ENCODE peak calls at places on chromosomes 12 and 14, in nine cellular contexts. K, L, W, O, M, E, R, B and Q are unnamed samples.
A peak's percentile ranks its signal among the peaks of the same experiment; 100 is the strongest.

GRCh38 chr12:22262309-22262708 is 72.2 kb downstream of the ST8SIA1 start:
- DNase-seq in M (no peak), E (no peak), K (no peak), B (no peak), L (no peak), W (no peak), R (no peak), O (no peak), Q (peak; percentile 22)

GRCh38 chr12:113088971-113089756 is 32.6 kb downstream of the DTX1 start:
- DNase-seq in W (no peak), O (no peak), B (no peak), L (no peak), M (no peak), K (no peak), E (no peak), R (no peak), Q (no peak)

GRCh38 chr14:64035143-64035542 is 182.3 kb downstream of the SYNE2 start:
- DNase-seq in K (no peak), R (peak; percentile 13), M (no peak), O (no peak), W (no peak), L (peak; percentile 21), E (peak; percentile 77), B (no peak), Q (peak; percentile 47)

GRCh38 chr12:51593539-51593938 is 2.5 kb downstream of the SCN8A start:
- DNase-seq in L (no peak), R (peak; percentile 6), O (peak; percentile 21), E (peak; percentile 79), B (peak; percentile 41), M (no peak), K (no peak), W (no peak), Q (peak; percentile 67)

GRCh38 chr14:25239170-25239569 is 189.2 kb upstream of the STXBP6 start:
- DNase-seq in O (no peak), L (no peak), M (no peak), B (no peak), R (no peak), K (no peak), E (no peak), W (no peak), Q (no peak)

GRCh38 chr12:132827763-132828703 is 636 bp downstream of the GOLGA3 start:
- DNase-seq in M (peak; percentile 25), K (peak; percentile 18), R (peak; percentile 31), B (peak; percentile 72), O (peak; percentile 28), W (no peak), L (peak; percentile 23), E (peak; percentile 84), Q (peak; percentile 74)

GRCh38 chr12:43978546-43978945 is 142.7 kb downstream of the TMEM117 start:
- DNase-seq in W (no peak), R (no peak), L (no peak), K (no peak), E (no peak), O (no peak), B (no peak), M (no peak), Q (no peak)

GRCh38 chr14:62143235-62143634 is 381.0 kb downstream of the SNAPC1 start:
- DNase-seq in L (no peak), W (no peak), M (no peak), B (peak; percentile 23), K (no peak), E (peak; percentile 68), R (no peak), O (no peak), Q (peak; percentile 69)

DNA sequence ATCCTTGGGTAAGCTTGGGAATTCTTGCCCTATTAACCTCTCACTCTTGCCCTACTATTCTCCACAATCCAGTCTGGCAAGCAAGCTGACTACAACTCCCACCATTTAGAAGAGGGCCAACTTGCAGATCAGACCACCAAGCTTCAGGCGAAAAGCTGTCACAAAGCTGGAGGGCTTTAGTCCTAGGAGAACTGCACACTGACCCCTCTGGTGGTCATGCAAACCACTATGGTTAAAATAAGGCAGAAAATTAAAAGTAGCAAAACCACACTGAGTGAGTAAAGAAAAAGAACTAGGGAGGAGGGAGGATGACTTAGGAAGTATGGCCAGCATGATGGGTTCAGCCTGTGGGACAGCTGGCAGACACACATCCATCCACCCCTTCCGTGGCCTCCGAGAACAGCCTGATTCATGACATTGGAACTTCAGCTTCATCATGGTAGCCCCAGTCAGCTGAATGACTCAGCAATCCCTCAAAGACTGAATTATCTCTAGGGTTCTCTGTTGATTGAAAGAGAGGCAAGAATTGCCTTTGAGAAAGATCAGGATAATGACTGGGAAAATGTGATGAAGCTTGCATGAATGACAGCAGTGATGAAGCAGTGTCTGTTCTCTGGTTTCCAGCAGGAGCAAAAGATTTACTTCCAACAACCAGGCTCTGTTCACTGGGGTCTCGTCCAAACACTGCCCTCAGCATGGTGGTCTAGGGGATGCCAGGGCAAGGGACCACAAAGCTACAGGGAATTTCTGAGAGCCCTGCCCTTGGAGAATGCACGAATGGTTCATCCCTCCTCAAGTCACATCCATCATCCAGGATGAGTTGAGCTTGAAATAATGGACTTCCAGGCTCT is 24.4 kb downstream of the PITPNM2 start:
- DNase-seq in W (no peak), R (no peak), E (peak; percentile 98), K (no peak), O (peak; percentile 43), B (peak; percentile 95), L (peak; percentile 92), M (peak; percentile 69), Q (peak; percentile 99)
- TF ChIP-seq CTCF in W (no peak), R (peak; percentile 28), E (peak; percentile 38), K (no peak), O (no peak), B (no peak), L (peak; percentile 55), M (no peak), Q (peak; percentile 41)

DNA sequence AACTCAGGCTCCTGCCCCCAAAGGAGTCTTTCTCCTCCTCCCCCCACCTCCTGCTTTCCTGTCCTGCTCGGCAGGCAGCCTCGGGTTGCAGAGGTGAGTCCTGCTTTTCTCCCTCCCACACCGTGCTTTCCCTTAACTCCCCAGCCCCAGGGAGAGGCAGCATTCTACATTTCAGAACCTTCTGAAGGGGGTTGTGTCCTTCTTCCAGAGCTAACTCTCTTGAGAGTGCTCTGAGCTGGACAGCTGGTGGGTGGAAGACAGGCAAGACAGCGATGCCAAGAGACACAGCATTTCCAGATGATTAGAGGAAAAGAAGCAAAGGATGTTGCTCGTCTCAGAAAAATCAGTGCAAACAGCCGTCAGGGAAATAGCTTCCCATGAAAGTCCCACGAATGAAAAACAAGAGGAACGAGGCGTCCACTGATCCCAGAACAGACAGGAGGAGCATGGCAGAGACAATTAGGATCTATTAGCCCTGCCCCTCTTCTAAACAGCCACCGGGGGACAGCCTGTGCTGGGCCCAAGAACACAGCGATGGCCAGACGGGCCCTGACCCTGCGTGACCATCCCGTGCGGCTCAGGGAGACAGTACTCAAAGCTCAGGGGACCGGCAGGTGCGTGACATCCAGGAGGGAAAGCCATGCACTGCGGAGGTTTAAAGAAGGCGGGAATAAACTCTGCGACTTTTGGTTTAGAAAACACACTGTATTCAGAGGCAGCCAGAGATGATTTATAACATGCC is 216.5 kb upstream of the RTL1 start:
- DNase-seq in R (no peak), O (no peak), B (no peak), W (no peak), M (peak; percentile 17), E (peak; percentile 11), L (no peak), K (no peak), Q (no peak)
- TF ChIP-seq CTCF in R (no peak), O (no peak), B (no peak), W (no peak), M (no peak), E (no peak), L (no peak), K (no peak), Q (no peak)

GRCh38 chr12:66279127-66279712 is 23.1 kb upstream of the HELB start:
- DNase-seq in O (no peak), K (no peak), L (no peak), M (no peak), E (peak; percentile 22), R (no peak), W (no peak), B (peak; percentile 14), Q (peak; percentile 54)
- TF ChIP-seq CTCF in O (peak; percentile 45), K (no peak), L (peak; percentile 69), M (peak; percentile 15), E (peak; percentile 58), R (peak; percentile 95), W (no peak), B (peak; percentile 64), Q (peak; percentile 84)

DNA sequence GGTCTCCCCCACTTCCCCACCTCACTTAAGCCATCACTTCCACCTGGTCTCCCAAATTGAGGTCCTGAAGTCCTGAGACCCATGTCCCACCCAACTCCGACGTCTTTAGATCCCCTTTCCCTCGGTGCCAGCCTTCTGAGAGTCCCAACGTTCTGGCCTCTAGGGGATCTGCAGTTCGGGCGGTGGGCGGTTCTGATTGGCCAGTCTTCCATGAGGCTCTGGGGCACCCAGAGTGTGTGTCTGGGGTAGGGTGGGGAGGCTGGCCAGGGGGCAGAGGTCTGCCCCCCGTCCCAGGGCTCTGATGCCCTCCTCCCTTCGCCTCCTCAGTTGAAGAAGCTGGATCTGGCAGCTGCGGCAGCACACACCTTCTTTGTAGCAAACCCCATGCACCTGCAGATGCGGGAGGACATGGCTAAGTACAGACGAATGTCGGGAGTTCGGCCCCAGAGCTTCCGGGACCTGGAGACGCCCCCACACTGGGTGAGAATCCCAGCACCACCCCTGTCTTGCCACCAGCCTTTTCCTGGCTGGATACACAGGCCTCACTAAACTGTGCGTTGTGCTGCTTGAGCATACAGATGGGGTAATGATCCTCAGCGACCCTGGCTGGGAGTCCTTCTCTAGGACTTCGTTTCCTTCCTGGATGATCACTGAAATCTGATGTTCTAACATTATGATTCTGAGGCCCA is 1.5 kb downstream of the P3H3 start:
- DNase-seq in O (no peak), R (no peak), W (no peak), E (peak; percentile 43), L (no peak), B (peak; percentile 30), M (no peak), K (no peak), Q (no peak)
- TF ChIP-seq CTCF in O (no peak), R (peak; percentile 20), W (no peak), E (peak; percentile 13), L (peak; percentile 41), B (peak; percentile 35), M (no peak), K (no peak), Q (peak; percentile 20)